ENCODE peak calls at places on chromosomes 5 and 9, in eight cellular contexts. Y is HCT116; G is RWPE2; K is dorsolateral prefrontal cortex; M is naive thymus-derived CD4-positive, alpha-beta T cell; T is tibial artery; D is GM23248; B is mammary epithelial cell. Q is an unnamed sample.
A peak's percentile ranks its signal among the peaks of the same experiment; 100 is the strongest.

GRCh38 chr5:148957591-148958202 is 105.2 kb downstream of the SH3TC2 start:
- DNase-seq in Y (no peak), G (no peak), K (no peak), M (peak; percentile 31), T (no peak), D (peak; percentile 58), B (peak; percentile 33), Q (no peak)

GRCh38 chr5:68848086-68848485 is 245.7 kb upstream of the SLC30A5 start:
- DNase-seq in Y (no peak), G (no peak), K (no peak), M (no peak), T (no peak), D (peak; percentile 78), B (peak; percentile 85), Q (no peak)

GRCh38 chr9:15144567-15145174 is 162.3 kb downstream of the TTC39B start:
- DNase-seq in Y (peak; percentile 8), G (no peak), K (peak; percentile 22), M (no peak), T (no peak), D (peak; percentile 65), B (peak; percentile 70), Q (no peak)

GRCh38 chr5:109324941-109325340 is 84.8 kb downstream of the PJA2 start:
- DNase-seq in Y (no peak), G (no peak), K (no peak), M (no peak), T (peak; percentile 40), D (no peak), B (no peak), Q (no peak)

GRCh38 chr9:119283118-119283794 is 86.0 kb downstream of the BRINP1 start:
- DNase-seq in Y (no peak), G (no peak), K (peak; percentile 54), M (no peak), T (peak; percentile 41), D (peak; percentile 78), B (peak; percentile 65), Q (no peak)

GRCh38 chr5:147407094-147407681 is 102.7 kb downstream of the DPYSL3 start:
- DNase-seq in Y (no peak), G (no peak), K (no peak), M (no peak), T (peak; percentile 36), D (peak; percentile 15), B (no peak), Q (no peak)

GRCh38 chr5:171397190-171397589 is 9.5 kb downstream of the NPM1 start:
- DNase-seq in Y (no peak), G (no peak), K (no peak), M (no peak), T (no peak), D (no peak), B (no peak), Q (no peak)

GRCh38 chr9:120787906-120788305 is 5.3 kb downstream of the FBXW2 start:
- DNase-seq in Y (no peak), G (no peak), K (no peak), M (no peak), T (no peak), D (no peak), B (no peak), Q (peak; percentile 43)

GRCh38 chr9:72884521-72884920 is 68.3 kb downstream of the ALDH1A1 start:
- DNase-seq in Y (no peak), G (no peak), K (no peak), M (no peak), T (no peak), D (no peak), B (no peak), Q (no peak)

GRCh38 chr9:94533155-94533554 is 21.7 kb upstream of the PCAT7 start:
- DNase-seq in Y (no peak), G (no peak), K (no peak), M (no peak), T (no peak), D (no peak), B (no peak), Q (no peak)

GRCh38 chr5:132976852-132977251 is 13.4 kb upstream of the AFF4 start:
- DNase-seq in Y (no peak), G (no peak), K (no peak), M (no peak), T (no peak), D (no peak), B (no peak), Q (no peak)

GRCh38 chr5:115558388-115558956 is 13.9 kb upstream of the FEM1C start:
- DNase-seq in Y (no peak), G (no peak), K (no peak), M (no peak), T (no peak), D (peak; percentile 24), B (no peak), Q (no peak)

GRCh38 chr5:171242521-171242920 is 66.5 kb upstream of the TLX3 start:
- DNase-seq in Y (no peak), G (no peak), K (no peak), M (no peak), T (no peak), D (no peak), B (no peak), Q (no peak)

GRCh38 chr9:115006660-115007059 is 76.3 kb upstream of the TNFSF8 start:
- DNase-seq in Y (no peak), G (no peak), K (peak; percentile 5), M (no peak), T (no peak), D (peak; percentile 99), B (peak; percentile 87), Q (peak; percentile 49)

GRCh38 chr5:134545070-134545868 is 19.8 kb downstream of the JADE2 start:
- DNase-seq in Y (no peak), G (no peak), K (no peak), M (no peak), T (peak; percentile 90), D (no peak), B (no peak), Q (peak; percentile 63)

GRCh38 chr9:114110180-114110579 is 11.1 kb upstream of the KIF12 start:
- DNase-seq in Y (no peak), G (no peak), K (no peak), M (no peak), T (no peak), D (peak; percentile 82), B (no peak), Q (no peak)

GRCh38 chr5:39202594-39203290 is 16.6 kb downstream of the FYB1 start:
- DNase-seq in Y (no peak), G (no peak), K (no peak), M (no peak), T (no peak), D (no peak), B (no peak), Q (no peak)

GRCh38 chr5:39205550-39205949 is 13.8 kb downstream of the FYB1 start:
- DNase-seq in Y (no peak), G (no peak), K (no peak), M (no peak), T (no peak), D (no peak), B (no peak), Q (no peak)

GRCh38 chr5:39203291-39203922 is 16.0 kb downstream of the FYB1 start:
- DNase-seq in Y (no peak), G (no peak), K (no peak), M (no peak), T (no peak), D (no peak), B (no peak), Q (no peak)

GRCh38 chr5:39201795-39202593 is 17.4 kb downstream of the FYB1 start:
- DNase-seq in Y (no peak), G (no peak), K (no peak), M (no peak), T (no peak), D (no peak), B (no peak), Q (no peak)

GRCh38 chr5:39203951-39204350 is 15.4 kb downstream of the FYB1 start:
- DNase-seq in Y (no peak), G (no peak), K (no peak), M (no peak), T (no peak), D (no peak), B (no peak), Q (no peak)
- H3K27ac ChIP-seq in Y (no peak overlapping the region), G (no peak overlapping the region), K (no peak overlapping the region), M (peak overlapping the region; percentile 93), T (no peak overlapping the region), D (no peak overlapping the region), B (no peak overlapping the region), Q (no peak overlapping the region)

GRCh38 chr9:105293408-105293807 is 49.0 kb downstream of the SLC44A1 start:
- DNase-seq in Y (no peak), G (no peak), K (no peak), M (no peak), T (no peak), D (no peak), B (no peak), Q (no peak)
- H3K27ac ChIP-seq in Y (no peak overlapping the region), G (no peak overlapping the region), K (peak overlapping the region; percentile 93), M (no peak overlapping the region), T (no peak overlapping the region), D (no peak overlapping the region), B (no peak overlapping the region), Q (no peak overlapping the region)

GRCh38 chr9:18786936-18787658 is 245.9 kb downstream of the SAXO1 start:
- DNase-seq in Y (no peak), G (no peak), K (no peak), M (no peak), T (no peak), D (peak; percentile 40), B (no peak), Q (no peak)
- H3K27ac ChIP-seq in Y (no peak overlapping the region), G (no peak overlapping the region), K (no peak overlapping the region), M (no peak overlapping the region), T (peak overlapping the region; percentile 56), D (peak overlapping the region; percentile 24), B (no peak overlapping the region), Q (no peak overlapping the region)

DNA sequence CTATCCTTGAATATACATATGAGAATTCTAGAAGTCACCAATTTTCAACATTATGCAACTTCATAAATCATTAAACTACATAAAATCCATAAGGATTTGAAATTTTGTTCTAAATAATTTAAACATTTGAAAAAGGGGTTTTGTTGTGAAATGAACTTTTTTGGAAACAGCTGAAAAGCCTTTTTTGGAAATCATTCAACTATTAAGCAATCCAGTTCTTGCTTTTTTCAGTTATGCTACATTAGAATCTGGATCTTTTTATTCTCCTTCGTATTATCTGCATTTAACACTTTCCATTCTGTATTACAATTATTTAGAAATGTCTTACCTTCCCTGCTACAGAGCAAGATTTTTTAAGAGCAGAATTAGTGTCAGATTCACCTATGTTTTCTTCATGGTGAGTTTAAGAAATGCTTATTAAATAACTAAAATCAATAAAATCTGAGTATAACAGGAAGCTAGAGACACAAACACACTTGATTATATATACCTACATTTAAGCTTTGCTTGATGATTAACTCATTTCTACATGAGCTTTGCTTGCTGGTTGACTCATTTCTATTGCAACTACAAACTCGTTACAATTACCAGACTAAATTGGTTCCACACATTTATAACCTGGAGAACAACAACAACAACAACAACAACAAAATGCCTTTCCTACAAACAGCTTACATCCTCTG is 50.2 kb downstream of the RASEF start:
- DNase-seq in Y (no peak), G (no peak), K (no peak), M (no peak), T (no peak), D (peak; percentile 47), B (no peak), Q (no peak)
- H3K27ac ChIP-seq in Y (no peak overlapping the region), G (no peak overlapping the region), K (no peak overlapping the region), M (no peak overlapping the region), T (no peak overlapping the region), D (no peak overlapping the region), B (no peak overlapping the region), Q (no peak overlapping the region)